ENCODE peak calls at places on chromosomes 6 and 20, in seven cellular contexts. U is dorsolateral prefrontal cortex, R is HL-60, Q is RWPE1, S is neural progenitor cell, M is breast epithelium, V is GM13977. Z is an unnamed sample.

GRCh38 chr6:117298941-117299340 is 33.6 kb downstream of the VGLL2 start:
- DNase-seq in U (no peak), R (no peak), Q (no peak), S (no peak), M (no peak), V (no peak), Z (no peak)

GRCh38 chr20:53763707-53764415 is 170.2 kb upstream of the ZNF217 start:
- DNase-seq in U (no peak), R (no peak), Q (no peak), S (peak), M (no peak), V (no peak), Z (no peak)

GRCh38 chr6:111793711-111794111 is 79.5 kb downstream of the FYN start:
- DNase-seq in U (no peak), R (no peak), Q (no peak), S (no peak), M (no peak), V (no peak), Z (peak)

GRCh38 chr6:16712931-16713484 is 48.3 kb downstream of the ATXN1 start:
- DNase-seq in U (no peak), R (peak), Q (peak), S (no peak), M (no peak), V (no peak), Z (peak)

GRCh38 chr6:124490123-124490522 is 472.1 kb upstream of the RNF217 start:
- DNase-seq in U (no peak), R (no peak), Q (no peak), S (no peak), M (no peak), V (no peak), Z (no peak)

GRCh38 chr20:20395856-20396600 is 28.1 kb downstream of the INSM1 start:
- DNase-seq in U (no peak), R (no peak), Q (no peak), S (peak), M (no peak), V (no peak), Z (no peak)

GRCh38 chr6:82371799-82372508 is 8.3 kb downstream of the TPBG start:
- DNase-seq in U (no peak), R (no peak), Q (no peak), S (no peak), M (no peak), V (no peak), Z (no peak)

GRCh38 chr6:47722178-47722577 is 23.8 kb downstream of the ADGRF4 start:
- DNase-seq in U (no peak), R (no peak), Q (no peak), S (no peak), M (no peak), V (peak), Z (peak)

GRCh38 chr6:53815381-53816119 is 20.7 kb downstream of the LRRC1 start:
- DNase-seq in U (no peak), R (no peak), Q (no peak), S (no peak), M (no peak), V (no peak), Z (no peak)

GRCh38 chr6:104640141-104640700 is 219.5 kb downstream of the HACE1 start:
- DNase-seq in U (no peak), R (no peak), Q (no peak), S (no peak), M (no peak), V (no peak), Z (no peak)

GRCh38 chr6:30325873-30326445 is 768 bp upstream of the TRIM39 start:
- DNase-seq in U (no peak), R (no peak), Q (no peak), S (peak), M (no peak), V (peak), Z (no peak)

GRCh38 chr6:44226368-44227137 is 3.2 kb downstream of the SLC29A1 start:
- DNase-seq in U (peak), R (no peak), Q (no peak), S (no peak), M (no peak), V (peak), Z (peak)

GRCh38 chr6:163504984-163505640 is 90.6 kb downstream of the QKI start:
- DNase-seq in U (no peak), R (no peak), Q (no peak), S (no peak), M (no peak), V (no peak), Z (no peak)

GRCh38 chr6:132948889-132949288 is 134.5 kb downstream of the RPS12 start:
- DNase-seq in U (no peak), R (no peak), Q (no peak), S (no peak), M (no peak), V (no peak), Z (no peak)

GRCh38 chr6:36514554-36515456 is 32.5 kb downstream of the STK38 start:
- DNase-seq in U (no peak), R (no peak), Q (peak), S (no peak), M (no peak), V (no peak), Z (peak)

GRCh38 chr6:111361648-111362047 is 121.4 kb downstream of the REV3L start:
- DNase-seq in U (peak), R (no peak), Q (peak), S (peak), M (no peak), V (no peak), Z (no peak)

GRCh38 chr6:155417454-155417853 is 38.2 kb downstream of the NOX3 start:
- DNase-seq in U (no peak), R (no peak), Q (peak), S (no peak), M (no peak), V (peak), Z (peak)

GRCh38 chr20:62860924-62861691 is 514 bp downstream of the TCFL5 start:
- DNase-seq in U (no peak), R (no peak), Q (peak), S (peak), M (peak), V (peak), Z (no peak)

GRCh38 chr6:105136433-105137350 is 43.1 kb downstream of the POPDC3 start:
- DNase-seq in U (peak), R (peak), Q (peak), S (peak), M (no peak), V (peak), Z (peak)

GRCh38 chr20:39112196-39112743 is 150.1 kb downstream of the DHX35 start:
- DNase-seq in U (peak), R (no peak), Q (peak), S (peak), M (no peak), V (peak), Z (peak)

GRCh38 chr6:42352856-42353564 is 98.7 kb downstream of the TRERF1 start:
- DNase-seq in U (no peak), R (no peak), Q (peak), S (no peak), M (no peak), V (no peak), Z (no peak)

GRCh38 chr20:9270831-9271230 is 201.9 kb downstream of the PLCB4 start:
- DNase-seq in U (no peak), R (no peak), Q (no peak), S (no peak), M (no peak), V (no peak), Z (no peak)

GRCh38 chr20:41380551-41381262 is 14.1 kb upstream of the EMILIN3 start:
- DNase-seq in U (no peak), R (no peak), Q (no peak), S (peak), M (no peak), V (no peak), Z (no peak)

GRCh38 chr6:43489277-43490072 is 12.1 kb downstream of the TJAP1 start:
- DNase-seq in U (peak), R (no peak), Q (no peak), S (peak), M (no peak), V (no peak), Z (no peak)

GRCh38 chr6:62523630-62524029 is 237.6 kb upstream of the KHDRBS2 start:
- DNase-seq in U (no peak), R (no peak), Q (no peak), S (no peak), M (no peak), V (no peak), Z (no peak)

GRCh38 chr20:57964011-57964862 is 254.4 kb upstream of the PMEPA1 start:
- DNase-seq in U (peak), R (no peak), Q (no peak), S (no peak), M (no peak), V (no peak), Z (no peak)

GRCh38 chr20:48771542-48771941 is 56.3 kb downstream of the PREX1 start:
- DNase-seq in U (no peak), R (no peak), Q (no peak), S (no peak), M (no peak), V (no peak), Z (no peak)

GRCh38 chr6:163612200-163612599 is 197.7 kb downstream of the QKI start:
- DNase-seq in U (no peak), R (no peak), Q (no peak), S (no peak), M (no peak), V (no peak), Z (no peak)

GRCh38 chr6:134312038-134312660 is 5.8 kb downstream of the SGK1 start:
- DNase-seq in U (no peak), R (no peak), Q (no peak), S (no peak), M (no peak), V (no peak), Z (no peak)

GRCh38 chr6:166540631-166541331 is 45.7 kb downstream of the RAMACL start:
- DNase-seq in U (peak), R (no peak), Q (peak), S (no peak), M (no peak), V (peak), Z (peak)

GRCh38 chr6:150877928-150878327 is 12.4 kb downstream of the MTHFD1L start:
- DNase-seq in U (no peak), R (no peak), Q (no peak), S (no peak), M (no peak), V (no peak), Z (no peak)

GRCh38 chr6:157642736-157643135 is 180.3 kb upstream of the SNX9 start:
- DNase-seq in U (no peak), R (no peak), Q (no peak), S (no peak), M (peak), V (no peak), Z (no peak)

DNA sequence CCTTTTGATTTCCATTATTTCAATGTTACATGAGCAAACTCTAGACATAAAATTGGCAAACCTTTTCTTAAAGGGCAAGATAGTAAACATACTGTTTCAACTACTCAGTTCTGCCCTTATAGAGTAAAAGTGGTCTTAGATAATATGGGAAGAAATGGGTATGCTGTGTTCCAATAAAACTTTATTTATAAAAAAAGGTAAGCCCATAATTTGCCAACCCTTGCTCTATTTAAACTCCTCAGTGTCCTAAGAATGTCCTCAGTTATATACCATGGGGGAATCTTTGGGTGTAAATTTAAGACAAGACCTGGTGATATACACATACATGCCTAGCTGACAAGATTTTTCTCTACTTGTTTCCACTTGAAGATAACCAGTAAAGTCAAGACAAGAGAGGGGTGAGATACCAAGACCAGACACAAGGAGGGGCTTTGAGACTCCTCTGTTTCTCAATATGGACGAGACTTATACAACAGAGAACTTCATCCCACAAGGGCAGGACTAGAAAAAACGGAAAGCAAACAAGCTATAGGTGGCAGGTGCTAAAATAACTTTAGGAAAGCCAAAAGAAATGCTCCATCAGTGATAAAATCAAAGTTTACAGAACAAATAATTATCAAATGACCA is 10.5 kb downstream of the SNX3 start:
- DNase-seq in U (no peak), R (no peak), Q (no peak), S (peak), M (no peak), V (no peak), Z (no peak)
- TF ChIP-seq CTCF in U (no peak), R (no peak), Q (no peak), S (peak), M (no peak), V (peak), Z (no peak)

GRCh38 chr6:10847684-10848083 is 9.3 kb upstream of the MAK start:
- DNase-seq in U (no peak), R (no peak), Q (no peak), S (no peak), M (no peak), V (no peak), Z (no peak)
- TF ChIP-seq CTCF in U (peak), R (no peak), Q (peak), S (peak), M (peak), V (peak), Z (peak)

GRCh38 chr20:50787181-50787580 is 7.7 kb upstream of the BCAS4 start:
- DNase-seq in U (no peak), R (no peak), Q (no peak), S (no peak), M (no peak), V (no peak), Z (no peak)

GRCh38 chr20:50786703-50787102 is 8.2 kb upstream of the BCAS4 start:
- DNase-seq in U (no peak), R (no peak), Q (no peak), S (no peak), M (no peak), V (no peak), Z (no peak)

GRCh38 chr20:50788868-50789125 is 6.1 kb upstream of the BCAS4 start:
- DNase-seq in U (no peak), R (no peak), Q (no peak), S (no peak), M (no peak), V (no peak), Z (no peak)

GRCh38 chr20:50789968-50790650 is 4.8 kb upstream of the BCAS4 start:
- DNase-seq in U (no peak), R (no peak), Q (no peak), S (no peak), M (no peak), V (no peak), Z (no peak)

DNA sequence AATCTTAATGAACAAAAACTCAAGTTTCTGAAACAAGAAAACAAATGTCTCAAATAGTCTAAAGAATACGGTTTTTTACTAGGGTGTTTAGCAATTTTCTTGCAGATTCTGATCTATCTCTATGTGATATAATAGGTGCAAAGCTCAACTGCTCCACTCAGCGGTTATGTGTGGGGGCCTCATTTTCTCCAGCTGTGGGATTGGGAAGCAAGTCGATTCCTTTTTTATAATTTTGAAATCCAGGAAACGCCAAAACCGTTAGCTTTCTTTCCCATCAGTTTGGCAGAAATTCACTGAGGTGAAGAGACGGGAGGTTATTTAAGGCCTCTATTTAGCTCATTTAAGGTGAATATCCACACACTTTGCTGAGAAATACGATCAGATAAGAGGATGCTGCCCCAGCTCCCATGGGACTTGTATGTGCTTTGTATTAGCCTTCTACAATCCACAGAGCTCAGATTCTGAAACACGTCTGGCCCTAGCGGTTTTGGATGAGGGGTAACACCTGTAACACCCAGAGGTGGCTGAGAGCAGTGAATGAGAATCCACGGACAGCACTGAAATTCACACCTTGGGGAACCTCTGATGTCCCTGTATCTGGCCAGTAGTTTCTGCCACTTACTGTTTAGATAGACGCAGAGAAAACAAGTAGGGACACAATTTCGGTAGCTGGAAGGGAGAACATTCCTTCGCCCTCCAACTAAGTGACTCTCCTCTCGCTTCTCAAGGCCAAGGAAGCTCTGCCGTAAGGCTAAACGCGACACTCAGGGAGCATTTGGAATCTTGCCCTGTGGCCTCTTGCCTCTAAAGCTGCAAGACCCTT is 6.6 kb upstream of the BCAS4 start:
- DNase-seq in U (no peak), R (no peak), Q (peak), S (no peak), M (no peak), V (no peak), Z (no peak)
- TF ChIP-seq CTCF in U (peak), R (no peak), Q (peak), S (peak), M (no peak), V (no peak), Z (no peak)

DNA sequence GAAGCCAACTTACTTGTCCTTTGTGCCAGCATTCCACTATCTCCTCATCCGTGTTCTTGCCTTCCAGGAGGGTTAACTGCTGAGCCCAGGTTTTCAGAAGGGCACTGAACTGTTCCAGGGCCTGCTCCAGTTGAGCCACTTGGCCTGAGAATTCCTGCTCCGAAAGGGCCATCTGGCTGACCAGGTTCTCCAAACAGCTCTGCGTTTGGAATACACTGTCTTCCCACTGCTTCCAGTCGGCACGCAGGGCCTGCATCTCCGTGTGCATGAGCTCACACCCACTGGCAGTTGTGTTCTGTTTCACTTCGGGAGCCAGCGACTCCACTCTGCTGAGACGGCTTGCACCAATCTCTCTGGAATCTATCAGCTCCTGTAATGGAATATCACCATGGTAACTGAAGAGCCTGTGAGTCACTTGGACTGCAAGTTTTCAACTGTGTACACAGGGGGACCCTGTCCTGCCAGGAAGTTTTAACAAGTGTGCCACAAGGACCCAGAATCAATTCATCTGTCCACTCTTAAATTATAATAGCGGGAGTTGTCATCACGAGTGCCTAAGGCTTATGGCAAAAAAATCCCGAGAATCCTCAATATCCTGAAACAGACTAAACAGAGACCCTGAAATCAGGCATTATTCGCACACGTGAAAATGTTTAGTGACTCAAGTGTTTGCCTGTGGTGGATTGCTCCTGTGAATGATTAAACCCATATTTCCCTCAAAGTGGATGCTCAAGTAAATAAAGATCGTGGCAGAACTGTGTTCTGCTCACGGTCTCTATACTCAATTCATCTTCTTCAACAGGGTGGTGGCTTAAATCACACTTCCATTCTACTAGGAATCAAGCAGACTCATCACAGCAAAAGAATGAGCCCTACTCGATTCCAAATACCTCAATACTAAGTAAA is 255.9 kb downstream of the SYNE1 start:
- DNase-seq in U (peak), R (no peak), Q (peak), S (peak), M (peak), V (no peak), Z (no peak)
- TF ChIP-seq CTCF in U (no peak), R (no peak), Q (no peak), S (no peak), M (no peak), V (no peak), Z (no peak)

Z was measured in GM13976.